ENCODE peak calls at places on chromosome 3, in ten cellular contexts. X is upper lobe of right lung, L is PC-9, V is IMR-90, G is cardiac muscle cell, P is HCT116, I is GM23248, O is Caco-2, N is PC-3, S is esophagus squamous epithelium. K is an unnamed sample.

GRCh38 chr3:169699536-169700050 is 36.1 kb upstream of the MECOM start:
- DNase-seq in X (no peak), L (no peak), V (peak; percentile 72), G (no peak), P (no peak), I (no peak), O (no peak), N (no peak), S (peak; percentile 2), K (no peak)

GRCh38 chr3:29453278-29453961 is 172.5 kb downstream of the RBMS3 start:
- DNase-seq in X (peak; percentile 52), L (no peak), V (no peak), G (no peak), P (no peak), I (no peak), O (no peak), N (peak; percentile 63), S (no peak), K (no peak)

GRCh38 chr3:52436500-52437106 is 8.3 kb downstream of the SEMA3G start:
- DNase-seq in X (no peak), L (no peak), V (peak; percentile 53), G (no peak), P (no peak), I (peak; percentile 70), O (no peak), N (no peak), S (no peak), K (no peak)

GRCh38 chr3:161148832-161149475 is 43.8 kb upstream of the B3GALNT1 start:
- DNase-seq in X (no peak), L (peak; percentile 57), V (no peak), G (no peak), P (no peak), I (no peak), O (no peak), N (peak; percentile 90), S (no peak), K (no peak)

GRCh38 chr3:4394048-4394447 is 73.0 kb downstream of the SUMF1 start:
- DNase-seq in X (no peak), L (no peak), V (peak; percentile 28), G (no peak), P (no peak), I (no peak), O (no peak), N (no peak), S (no peak), K (no peak)

GRCh38 chr3:49791571-49791970 is 5.2 kb upstream of the IP6K1 start:
- DNase-seq in X (peak; percentile 7), L (no peak), V (no peak), G (no peak), P (no peak), I (no peak), O (no peak), N (no peak), S (no peak), K (no peak)

GRCh38 chr3:52171577-52172261 is 17.5 kb upstream of the POC1A start:
- DNase-seq in X (no peak), L (peak; percentile 69), V (peak; percentile 83), G (no peak), P (peak; percentile 27), I (peak; percentile 85), O (no peak), N (peak; percentile 76), S (no peak), K (no peak)

GRCh38 chr3:171813897-171814460 is 3.7 kb upstream of the PLD1 start:
- DNase-seq in X (no peak), L (peak; percentile 48), V (no peak), G (no peak), P (no peak), I (peak; percentile 48), O (no peak), N (no peak), S (no peak), K (no peak)

GRCh38 chr3:159532577-159532976 is 456.1 kb upstream of the IL12A start:
- DNase-seq in X (no peak), L (no peak), V (peak; percentile 4), G (no peak), P (no peak), I (no peak), O (no peak), N (peak; percentile 7), S (no peak), K (no peak)

GRCh38 chr3:150384517-150385212 is 23.4 kb upstream of the TSC22D2 start:
- DNase-seq in X (peak; percentile 69), L (no peak), V (peak; percentile 12), G (peak; percentile 55), P (no peak), I (no peak), O (no peak), N (no peak), S (no peak), K (no peak)

GRCh38 chr3:149449799-149450198 is 24.7 kb upstream of the TM4SF4 start:
- DNase-seq in X (no peak), L (peak; percentile 39), V (peak; percentile 30), G (peak; percentile 21), P (no peak), I (no peak), O (peak; percentile 48), N (no peak), S (no peak), K (no peak)

GRCh38 chr3:118144919-118145318 is 889.7 kb downstream of the IGSF11 start:
- DNase-seq in X (no peak), L (no peak), V (no peak), G (no peak), P (no peak), I (no peak), O (no peak), N (no peak), S (no peak), K (no peak)
- H3K9me3 ChIP-seq in X (no peaks in the 10 kb centered on the region), L (no peaks in the 10 kb centered on the region), V (no peaks in the 10 kb centered on the region), G (no peaks in the 10 kb centered on the region), P (peaks cover 6% of the 10 kb centered on the region), I (no peaks in the 10 kb centered on the region), O (no peaks in the 10 kb centered on the region), N (peaks cover 8% of the 10 kb centered on the region), S (peaks cover under 1% of the 10 kb centered on the region), K (no peaks in the 10 kb centered on the region)

GRCh38 chr3:123892195-123892594 is 8.1 kb upstream of the MYLK start:
- DNase-seq in X (no peak), L (no peak), V (no peak), G (no peak), P (no peak), I (no peak), O (no peak), N (no peak), S (no peak), K (no peak)

GRCh38 chr3:123893012-123893411 is 8.9 kb upstream of the MYLK start:
- DNase-seq in X (no peak), L (no peak), V (no peak), G (no peak), P (no peak), I (no peak), O (no peak), N (no peak), S (no peak), K (no peak)
- H3K9me3 ChIP-seq in X (no peaks in the 10 kb centered on the region), L (peaks cover 13% of the 10 kb centered on the region), V (peaks cover 5% of the 10 kb centered on the region), G (no peaks in the 10 kb centered on the region), P (peaks cover 8% of the 10 kb centered on the region), I (no peaks in the 10 kb centered on the region), O (peaks cover 16% of the 10 kb centered on the region), N (peaks cover 19% of the 10 kb centered on the region), S (peaks cover 20% of the 10 kb centered on the region), K (no peaks in the 10 kb centered on the region)

GRCh38 chr3:176206809-176207208 is 990.5 kb downstream of the TBL1XR1 start:
- DNase-seq in X (no peak), L (no peak), V (no peak), G (no peak), P (no peak), I (no peak), O (no peak), N (no peak), S (no peak), K (no peak)

GRCh38 chr3:176202652-176203051 is 994.6 kb downstream of the TBL1XR1 start:
- DNase-seq in X (no peak), L (no peak), V (no peak), G (no peak), P (no peak), I (no peak), O (no peak), N (no peak), S (no peak), K (no peak)
- H3K9me3 ChIP-seq in X (peaks cover 8% of the 10 kb centered on the region), L (no peaks in the 10 kb centered on the region), V (no peaks in the 10 kb centered on the region), G (peaks cover 4% of the 10 kb centered on the region), P (no peaks in the 10 kb centered on the region), I (no peaks in the 10 kb centered on the region), O (no peaks in the 10 kb centered on the region), N (no peaks in the 10 kb centered on the region), S (no peaks in the 10 kb centered on the region), K (no peaks in the 10 kb centered on the region)

GRCh38 chr3:158085358-158085757 is 20.9 kb downstream of the SHOX2 start:
- DNase-seq in X (no peak), L (no peak), V (no peak), G (no peak), P (no peak), I (no peak), O (no peak), N (peak; percentile 41), S (no peak), K (no peak)

GRCh38 chr3:158084661-158085060 is 21.6 kb downstream of the SHOX2 start:
- DNase-seq in X (no peak), L (no peak), V (no peak), G (no peak), P (no peak), I (no peak), O (no peak), N (no peak), S (no peak), K (no peak)

GRCh38 chr3:158074591-158074990 is 31.6 kb downstream of the SHOX2 start:
- DNase-seq in X (no peak), L (no peak), V (no peak), G (no peak), P (no peak), I (no peak), O (no peak), N (no peak), S (no peak), K (no peak)

DNA sequence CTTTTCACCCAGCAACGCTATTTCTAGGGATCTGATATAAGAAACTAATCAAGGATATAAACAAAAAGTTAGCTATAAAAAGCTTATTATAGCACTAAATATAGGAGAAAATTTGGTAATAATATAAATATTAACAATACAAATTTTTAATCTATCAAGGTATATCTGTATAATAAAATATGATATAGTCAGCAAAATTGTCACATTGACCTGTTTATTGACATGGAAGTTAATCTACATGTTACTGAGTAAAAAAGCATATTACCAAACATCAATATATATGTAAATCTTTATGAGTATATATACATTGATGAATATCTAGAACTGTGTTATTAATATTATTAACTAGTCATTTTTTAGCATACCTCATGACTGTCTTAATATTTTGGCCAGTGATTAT is 26.6 kb downstream of the SHOX2 start:
- DNase-seq in X (no peak), L (no peak), V (no peak), G (no peak), P (no peak), I (no peak), O (no peak), N (no peak), S (no peak), K (no peak)
- H3K9me3 ChIP-seq in X (no peaks in the 10 kb centered on the region), L (no peaks in the 10 kb centered on the region), V (no peaks in the 10 kb centered on the region), G (no peaks in the 10 kb centered on the region), P (no peaks in the 10 kb centered on the region), I (no peaks in the 10 kb centered on the region), O (no peaks in the 10 kb centered on the region), N (no peaks in the 10 kb centered on the region), S (no peaks in the 10 kb centered on the region), K (no peaks in the 10 kb centered on the region)

DNA sequence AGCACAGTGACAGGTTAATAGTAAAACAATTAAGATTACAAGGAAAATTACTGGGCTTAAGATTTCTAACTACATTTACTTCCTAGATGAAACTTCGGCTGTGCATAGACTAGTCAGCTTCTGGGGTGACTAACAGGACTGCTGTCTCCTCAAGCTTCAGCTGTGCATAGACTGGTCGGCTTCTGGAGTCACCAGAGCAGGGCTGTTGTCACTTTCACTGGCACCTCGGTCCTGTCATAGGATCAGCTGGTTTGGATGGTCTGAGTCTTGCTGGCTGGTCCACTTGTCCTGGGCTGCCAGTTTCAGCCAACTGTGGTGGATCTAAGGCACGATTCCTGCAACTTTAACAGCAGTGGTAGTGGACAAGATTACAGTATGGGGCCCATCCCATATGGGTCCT is 23.8 kb upstream of the ACAD9 start:
- DNase-seq in X (no peak), L (no peak), V (no peak), G (no peak), P (no peak), I (no peak), O (no peak), N (no peak), S (no peak), K (no peak)
- H3K9me3 ChIP-seq in X (peaks cover 15% of the 10 kb centered on the region), L (peaks cover 19% of the 10 kb centered on the region), V (peaks cover 38% of the 10 kb centered on the region), G (no peaks in the 10 kb centered on the region), P (peaks cover 15% of the 10 kb centered on the region), I (no peaks in the 10 kb centered on the region), O (peaks cover 40% of the 10 kb centered on the region), N (peaks cover 13% of the 10 kb centered on the region), S (peaks cover 60% of the 10 kb centered on the region), K (peaks cover 3% of the 10 kb centered on the region)